ENCODE peak calls at places on chromosomes 16 and 17, in five cellular contexts. V is HEK293T, C is H1, O is HepG2, G is GM12878. F is an unnamed sample.
A peak's percentile ranks its signal among the peaks of the same experiment; 100 is the strongest.

GRCh38 chr16:1541293-1542165 is 8.1 kb downstream of the TMEM204 start:
- DNase-seq in V (no peak), C (no peak), O (no peak), G (no peak), F (no peak)

GRCh38 chr16:85285681-85286065 is 173.4 kb upstream of the CIBAR2 start:
- DNase-seq in V (no peak), C (no peak), O (no peak), G (no peak), F (no peak)

GRCh38 chr17:77840156-77840555 is 118.3 kb upstream of the TNRC6C start:
- DNase-seq in V (no peak), C (no peak), O (no peak), G (no peak), F (no peak)

GRCh38 chr17:19726615-19727376 is 10.4 kb upstream of the SLC47A2 start:
- DNase-seq in V (no peak), C (no peak), O (no peak), G (no peak), F (no peak)

GRCh38 chr17:83057793-83058477 is 21.5 kb upstream of the METRNL start:
- DNase-seq in V (no peak), C (no peak), O (no peak), G (no peak), F (no peak)

GRCh38 chr16:16992986-16993783 is 477.6 kb downstream of the XYLT1 start:
- DNase-seq in V (no peak), C (no peak), O (no peak), G (peak; percentile 20), F (no peak)

GRCh38 chr16:30473231-30474061 is 904 bp downstream of the ITGAL start:
- DNase-seq in V (no peak), C (no peak), O (no peak), G (no peak), F (no peak)

GRCh38 chr17:78138204-78139060 is 7.8 kb upstream of the C17orf99 start:
- DNase-seq in V (no peak), C (no peak), O (no peak), G (no peak), F (no peak)

GRCh38 chr17:29659155-29659554 is 36.4 kb upstream of the CORO6 start:
- DNase-seq in V (no peak), C (no peak), O (no peak), G (no peak), F (no peak)

GRCh38 chr16:55437627-55438026 is 41.4 kb upstream of the MMP2 start:
- DNase-seq in V (no peak), C (no peak), O (no peak), G (no peak), F (no peak)

GRCh38 chr17:50394711-50395110 is 2.6 kb downstream of the LRRC59 start:
- DNase-seq in V (peak; percentile 5), C (no peak), O (no peak), G (no peak), F (no peak)

GRCh38 chr17:30433514-30433913 is 43.7 kb upstream of the GOSR1 start:
- DNase-seq in V (no peak), C (no peak), O (no peak), G (no peak), F (no peak)

GRCh38 chr17:44326867-44327444 is 2.3 kb upstream of the SLC25A39 start:
- DNase-seq in V (peak; percentile 90), C (peak; percentile 86), O (peak; percentile 95), G (peak; percentile 79), F (peak; percentile 89)

GRCh38 chr17:75012320-75013076 is at the start of gene MRPL58:
- DNase-seq in V (peak; percentile 90), C (peak; percentile 80), O (peak; percentile 88), G (peak; percentile 60), F (peak; percentile 81)
- TF ChIP-seq SUZ12 in V (no peak), C (no peak), O (peak; percentile 15), G (no peak), F (no peak)

DNA sequence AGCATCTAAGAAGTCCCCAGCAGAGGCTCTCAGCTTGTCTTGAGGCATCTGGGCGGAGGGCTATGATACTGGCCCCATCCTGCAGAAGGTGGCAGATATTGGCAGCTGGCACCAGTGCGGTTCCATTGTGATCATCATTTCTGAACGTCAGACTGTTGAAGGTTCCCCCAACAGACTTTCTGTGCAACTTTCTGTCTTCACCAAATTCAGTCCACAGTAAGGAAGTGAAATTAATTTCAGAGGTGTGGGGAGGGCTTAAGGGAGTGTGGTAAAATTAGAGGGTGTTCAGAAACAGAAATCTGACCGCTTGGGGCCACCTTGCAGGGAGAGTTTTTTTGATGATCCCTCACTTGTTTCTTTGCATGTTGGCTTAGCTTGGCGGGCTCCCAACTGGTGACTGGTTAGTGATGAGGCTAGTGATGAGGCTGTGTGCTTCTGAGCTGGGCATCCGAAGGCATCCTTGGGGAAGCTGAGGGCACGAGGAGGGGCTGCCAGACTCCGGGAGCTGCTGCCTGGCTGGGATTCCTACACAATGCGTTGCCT is at the start of gene CIITA:
- DNase-seq in V (no peak), C (no peak), O (no peak), G (peak; percentile 97), F (no peak)
- TF ChIP-seq SUZ12 in V (no peak), C (no peak), O (no peak), G (no peak), F (no peak)

DNA sequence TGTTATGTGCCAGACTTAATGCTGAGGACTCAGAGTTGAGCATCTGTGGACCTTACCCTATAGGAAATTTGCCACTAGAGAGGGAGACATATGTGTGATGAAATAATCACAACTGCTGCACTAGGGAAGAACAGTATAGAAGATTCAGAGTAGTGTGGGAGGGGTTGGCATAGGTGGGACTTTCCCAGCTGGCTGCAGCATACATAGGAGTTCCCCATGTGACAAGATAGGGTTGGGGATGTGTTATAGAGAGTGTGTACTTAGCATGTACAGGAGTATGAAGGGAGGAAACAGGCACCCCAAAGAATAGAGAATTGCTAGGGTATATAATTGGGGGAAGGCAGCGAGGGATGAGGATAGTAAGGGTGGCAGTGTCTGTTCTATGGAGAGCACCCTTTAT is 2.9 kb downstream of the NUP93 start:
- DNase-seq in V (no peak), C (no peak), O (no peak), G (peak; percentile 42), F (no peak)
- TF ChIP-seq SUZ12 in V (no peak), C (no peak), O (no peak), G (no peak), F (no peak)

DNA sequence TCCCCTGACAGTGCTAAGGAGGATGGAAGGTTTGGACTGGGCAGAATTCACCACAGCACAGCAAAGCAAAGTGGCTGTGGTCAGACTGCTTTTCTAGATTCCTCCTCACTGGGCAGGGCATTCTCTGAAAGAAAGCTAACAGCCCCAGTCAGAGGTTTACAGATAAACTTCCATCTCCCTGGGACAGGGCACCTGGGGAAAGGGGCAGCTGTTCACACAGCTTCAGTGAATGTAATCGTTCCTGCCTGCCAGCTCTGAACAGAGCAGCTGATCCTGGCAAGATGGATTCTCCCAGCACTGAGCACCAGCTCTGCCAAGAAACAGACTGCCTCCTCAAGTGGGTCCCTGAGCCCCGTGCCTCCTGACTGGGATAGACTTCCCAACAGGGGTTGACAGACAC is 42.4 kb upstream of the KIF2B start:
- DNase-seq in V (no peak), C (no peak), O (no peak), G (no peak), F (no peak)
- TF ChIP-seq SUZ12 in V (no peak), C (no peak), O (no peak), G (no peak), F (no peak)

GRCh38 chr16:64397945-64398508 is 723.8 kb downstream of the CDH11 start:
- DNase-seq in V (no peak), C (no peak), O (no peak), G (no peak), F (no peak)
- TF ChIP-seq SUZ12 in V (no peak), C (no peak), O (no peak), G (no peak), F (no peak)

GRCh38 chr17:59534583-59534982 is 30.8 kb upstream of the DHX40 start:
- DNase-seq in V (peak; percentile 40), C (no peak), O (peak; percentile 23), G (no peak), F (no peak)
- TF ChIP-seq SUZ12 in V (no peak), C (no peak), O (no peak), G (no peak), F (no peak)

GRCh38 chr17:75111777-75112176 is 2.0 kb downstream of the ARMC7 start:
- DNase-seq in V (no peak), C (no peak), O (no peak), G (no peak), F (no peak)

GRCh38 chr17:75108193-75108592 is 1.6 kb upstream of the ARMC7 start:
- DNase-seq in V (no peak), C (no peak), O (no peak), G (no peak), F (no peak)

GRCh38 chr17:75109047-75109406 is 742 bp upstream of the ARMC7 start:
- DNase-seq in V (no peak), C (no peak), O (no peak), G (no peak), F (no peak)

GRCh38 chr17:75109407-75110236 is at the start of gene ARMC7:
- DNase-seq in V (peak; percentile 95), C (no peak), O (peak; percentile 77), G (no peak), F (peak; percentile 72)

GRCh38 chr17:75110307-75110937 is 653 bp downstream of the ARMC7 start:
- DNase-seq in V (no peak), C (no peak), O (no peak), G (no peak), F (no peak)
- TF ChIP-seq SUZ12 in V (no peak), C (no peak), O (no peak), G (no peak), F (no peak)

DNA sequence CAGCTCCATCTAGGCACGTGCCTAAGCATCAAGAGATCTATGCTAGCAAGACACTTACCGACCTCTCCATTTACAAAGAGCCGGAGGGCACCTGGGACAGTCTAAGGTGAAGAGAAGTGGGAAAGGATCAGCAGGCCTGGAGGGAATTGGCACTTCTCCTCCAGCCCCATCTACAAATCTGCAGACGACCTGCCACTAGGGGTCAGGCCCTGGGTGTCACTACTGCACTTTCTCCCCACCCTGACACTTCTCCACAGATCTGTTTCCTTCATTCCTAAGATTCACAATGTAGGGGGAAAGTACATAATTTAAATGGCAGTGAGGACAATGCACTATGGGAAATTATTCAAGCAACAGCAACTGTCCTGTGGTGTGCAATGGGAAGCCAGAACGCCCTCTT is 8.1 kb downstream of the MKS1 start:
- DNase-seq in V (no peak), C (no peak), O (no peak), G (no peak), F (no peak)
- TF ChIP-seq SUZ12 in V (no peak), C (no peak), O (no peak), G (no peak), F (no peak)

DNA sequence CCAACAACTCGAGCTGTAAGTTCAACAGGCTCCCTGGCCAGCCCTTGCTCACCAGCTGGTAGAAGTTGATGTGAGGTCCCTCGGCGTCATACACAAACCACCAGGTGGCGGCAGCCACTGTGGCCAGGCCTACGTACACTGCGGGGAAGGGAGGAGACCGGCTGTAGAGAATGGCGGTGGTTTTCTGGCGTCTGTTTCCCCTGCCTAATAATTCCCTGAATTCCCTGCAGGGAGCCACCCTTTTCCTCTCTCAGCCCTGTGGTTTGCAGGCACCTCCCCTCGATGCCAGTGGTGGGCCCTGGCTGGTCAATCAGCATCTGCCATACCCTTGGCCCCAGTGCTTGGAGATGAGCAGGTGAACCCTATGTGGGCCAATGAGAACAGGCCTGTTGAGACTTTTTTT is 18.9 kb upstream of the P2RX1 start:
- DNase-seq in V (peak; percentile 84), C (peak; percentile 44), O (peak; percentile 73), G (no peak), F (peak; percentile 38)
- TF ChIP-seq SUZ12 in V (no peak), C (no peak), O (no peak), G (no peak), F (no peak)

GRCh38 chr17:75078097-75079022 is 9.4 kb upstream of the SLC16A5 start:
- DNase-seq in V (no peak), C (no peak), O (no peak), G (peak; percentile 40), F (no peak)
- TF ChIP-seq SUZ12 in V (no peak), C (no peak), O (no peak), G (no peak), F (no peak)